ENCODE peak calls at places on chromosomes 5 and 9, in five cellular contexts. E is IMR-90, C is fibroblast of lung, D is HCT116, S is colonic mucosa. K is an unnamed sample.

GRCh38 chr5:93893050-93893449 is 151.7 kb upstream of the POU5F2 start:
- DNase-seq in C (no peak), S (no peak), E (no peak), D (no peak), K (no peak)

GRCh38 chr5:94807985-94808384 is 189.5 kb downstream of the SLF1 start:
- DNase-seq in C (no peak), E (no peak), S (no peak), D (no peak), K (no peak)

GRCh38 chr9:125484632-125485282 is 222.3 kb downstream of the MAPKAP1 start:
- DNase-seq in S (no peak), E (peak), D (no peak), C (peak), K (no peak)

GRCh38 chr5:97142521-97143254 is at the start of gene LIX1:
- DNase-seq in D (no peak), S (peak), E (peak), C (peak), K (peak)

GRCh38 chr5:173513521-173513991 is 102.9 kb downstream of the BOD1 start:
- DNase-seq in S (no peak), E (peak), C (peak), D (no peak), K (no peak)

GRCh38 chr5:92594031-92594430 is 987.0 kb downstream of the NR2F1-AS1 start:
- DNase-seq in D (no peak), E (no peak), C (no peak), S (no peak), K (no peak)

GRCh38 chr9:34992376-34992951 is 2.9 kb downstream of the DNAJB5 start:
- DNase-seq in E (peak), C (peak), D (peak), S (no peak), K (no peak)

GRCh38 chr9:36450110-36450732 is 50.2 kb upstream of the RNF38 start:
- DNase-seq in E (peak), C (peak), S (peak), D (peak), K (peak)

GRCh38 chr5:5581080-5581479 is 158.6 kb downstream of the ICE1 start:
- DNase-seq in C (no peak), S (no peak), D (no peak), E (no peak), K (no peak)

GRCh38 chr5:91038180-91038808 is 344.8 kb downstream of the ARRDC3 start:
- DNase-seq in C (no peak), D (no peak), E (no peak), S (no peak), K (no peak)

GRCh38 chr9:105046907-105047651 is 119.1 kb upstream of the ABCA1 start:
- DNase-seq in S (no peak), D (no peak), C (peak), E (no peak), K (no peak)

GRCh38 chr5:112109331-112109993 is 309.6 kb downstream of the EPB41L4A start:
- DNase-seq in C (peak), E (peak), D (peak), S (peak), K (no peak)

GRCh38 chr9:69674112-69674511 is 1.9 kb upstream of the APBA1 start:
- DNase-seq in S (no peak), D (peak), C (peak), E (no peak), K (no peak)

GRCh38 chr9:92724528-92725265 is 39.9 kb downstream of the BICD2 start:
- DNase-seq in S (peak), D (no peak), E (no peak), C (no peak), K (no peak)

GRCh38 chr5:179668404-179668803 is 12.4 kb downstream of the CBY3 start:
- DNase-seq in D (peak), C (peak), S (peak), E (peak), K (peak)

GRCh38 chr9:38130724-38131123 is 61.7 kb upstream of the SHB start:
- DNase-seq in D (no peak), S (no peak), C (no peak), E (no peak), K (no peak)

GRCh38 chr9:16543225-16543624 is 327.2 kb downstream of the BNC2 start:
- DNase-seq in C (no peak), E (no peak), S (no peak), D (no peak), K (no peak)

GRCh38 chr9:93209097-93209496 is 25.2 kb downstream of the WNK2 start:
- DNase-seq in S (peak), C (no peak), D (no peak), E (no peak), K (no peak)

GRCh38 chr5:77083088-77083487 is 4.0 kb downstream of the ZBED3 start:
- DNase-seq in S (no peak), E (no peak), D (no peak), C (no peak), K (no peak)

GRCh38 chr5:61784337-61784736 is 452.3 kb downstream of the ZSWIM6 start:
- DNase-seq in E (no peak), S (no peak), C (peak), D (no peak), K (no peak)

GRCh38 chr5:125290935-125291334 is 544.5 kb upstream of the ZNF608 start:
- DNase-seq in E (no peak), D (no peak), C (no peak), S (no peak), K (no peak)

GRCh38 chr5:177447611-177448243 is 1.1 kb downstream of the PRR7 start:
- DNase-seq in C (peak), S (peak), D (peak), E (peak), K (no peak)

GRCh38 chr9:114504341-114505186 is 709 bp downstream of the WHRN start:
- DNase-seq in D (peak), C (peak), S (peak), E (peak), K (no peak)

GRCh38 chr5:72353046-72353445 is 32.9 kb downstream of the PTCD2 start:
- DNase-seq in S (no peak), D (no peak), E (peak), C (peak), K (no peak)

GRCh38 chr5:96331210-96331609 is 101.8 kb downstream of the PCSK1 start:
- DNase-seq in S (no peak), E (no peak), D (no peak), C (peak), K (no peak)

GRCh38 chr9:2602704-2603116 is 18.9 kb upstream of the VLDLR start:
- DNase-seq in D (no peak), C (no peak), S (no peak), E (peak), K (no peak)

GRCh38 chr9:109751253-109751652 is 28.7 kb upstream of the PALM2AKAP2 start:
- DNase-seq in S (no peak), C (peak), D (no peak), E (peak), K (no peak)

GRCh38 chr9:109742759-109743388 is 37.1 kb upstream of the PALM2AKAP2 start:
- DNase-seq in D (no peak), C (peak), E (no peak), S (no peak), K (no peak)

GRCh38 chr9:109739760-109740159 is 40.2 kb upstream of the PALM2AKAP2 start:
- DNase-seq in E (no peak), D (no peak), S (no peak), C (no peak), K (no peak)

GRCh38 chr9:109745335-109746283 is 34.4 kb upstream of the PALM2AKAP2 start:
- DNase-seq in S (peak), E (peak), D (no peak), C (peak), K (no peak)
- H3K9ac ChIP-seq in S (no peak), E (no peak), D (no peak), C (no peak), K (no peak)

DNA sequence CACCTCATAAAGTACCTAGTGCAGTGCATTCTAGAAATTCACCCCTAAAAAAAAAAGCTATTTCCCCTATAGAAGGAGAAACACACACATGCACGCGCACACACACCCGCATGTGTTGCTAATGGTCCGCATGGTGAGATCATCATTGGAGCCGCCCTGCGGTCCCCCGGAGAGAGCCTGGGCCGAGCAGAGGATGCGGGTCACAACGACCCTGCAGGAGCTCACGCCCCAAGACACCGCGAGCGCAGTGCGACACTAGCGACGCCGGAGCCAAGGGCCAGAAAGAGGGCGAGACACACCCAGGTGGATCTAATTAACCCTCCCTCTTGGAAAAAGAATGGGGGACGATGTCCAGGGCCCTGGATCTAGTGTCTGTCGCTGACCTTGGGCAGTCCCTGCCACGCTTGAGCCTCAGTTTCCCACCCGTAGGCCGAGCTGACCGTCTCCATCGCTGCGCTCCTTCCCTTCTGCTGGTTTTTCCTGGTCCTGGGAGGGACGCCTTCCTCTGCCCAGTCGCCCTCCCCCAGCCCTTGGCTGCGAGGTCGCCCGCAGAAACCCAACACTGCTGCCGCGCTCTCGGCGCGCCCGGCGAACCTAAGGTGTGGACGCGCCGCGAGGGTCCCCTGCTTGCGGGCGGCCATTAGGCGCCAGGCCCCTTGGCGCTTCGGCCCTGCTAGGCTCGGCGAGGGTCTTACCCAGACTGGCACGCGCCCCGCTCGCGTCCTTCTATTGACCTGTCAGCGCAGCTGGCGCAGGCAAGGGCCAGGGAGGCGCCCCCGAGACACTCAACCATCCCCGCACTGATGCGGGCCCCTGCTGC is 47.6 kb upstream of the RNF20 start:
- DNase-seq in S (peak), E (peak), D (peak), C (peak), K (no peak)
- H3K9ac ChIP-seq in S (peak), E (peak), D (peak), C (peak), K (no peak)

DNA sequence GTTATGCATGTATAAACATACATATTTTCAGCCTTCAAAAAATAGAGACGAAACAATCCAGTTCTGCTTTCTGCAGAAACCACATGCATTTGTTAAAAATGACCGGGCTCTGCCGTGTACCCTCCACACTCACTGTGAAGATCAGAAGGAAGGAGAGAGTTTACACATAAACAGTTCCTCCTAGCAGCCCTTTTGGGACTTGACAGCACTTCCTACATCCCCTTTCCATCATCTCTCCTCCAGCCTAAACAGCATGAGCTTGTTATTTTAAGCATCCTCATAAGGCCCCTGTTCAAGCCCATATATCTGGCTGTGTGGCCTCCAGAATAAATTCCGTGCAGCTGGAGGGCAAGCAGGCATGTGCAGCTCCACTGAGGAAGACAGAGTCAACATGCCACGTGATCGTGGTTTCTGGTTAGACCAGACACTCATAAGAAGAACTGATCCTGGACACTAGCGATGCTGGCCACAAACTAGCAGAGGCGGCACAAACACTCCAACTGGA is 42.2 kb downstream of the NIPAL4 start:
- DNase-seq in C (peak), E (peak), S (no peak), D (no peak), K (peak)
- H3K9ac ChIP-seq in C (no peak), E (peak), S (peak), D (no peak), K (no peak)

DNA sequence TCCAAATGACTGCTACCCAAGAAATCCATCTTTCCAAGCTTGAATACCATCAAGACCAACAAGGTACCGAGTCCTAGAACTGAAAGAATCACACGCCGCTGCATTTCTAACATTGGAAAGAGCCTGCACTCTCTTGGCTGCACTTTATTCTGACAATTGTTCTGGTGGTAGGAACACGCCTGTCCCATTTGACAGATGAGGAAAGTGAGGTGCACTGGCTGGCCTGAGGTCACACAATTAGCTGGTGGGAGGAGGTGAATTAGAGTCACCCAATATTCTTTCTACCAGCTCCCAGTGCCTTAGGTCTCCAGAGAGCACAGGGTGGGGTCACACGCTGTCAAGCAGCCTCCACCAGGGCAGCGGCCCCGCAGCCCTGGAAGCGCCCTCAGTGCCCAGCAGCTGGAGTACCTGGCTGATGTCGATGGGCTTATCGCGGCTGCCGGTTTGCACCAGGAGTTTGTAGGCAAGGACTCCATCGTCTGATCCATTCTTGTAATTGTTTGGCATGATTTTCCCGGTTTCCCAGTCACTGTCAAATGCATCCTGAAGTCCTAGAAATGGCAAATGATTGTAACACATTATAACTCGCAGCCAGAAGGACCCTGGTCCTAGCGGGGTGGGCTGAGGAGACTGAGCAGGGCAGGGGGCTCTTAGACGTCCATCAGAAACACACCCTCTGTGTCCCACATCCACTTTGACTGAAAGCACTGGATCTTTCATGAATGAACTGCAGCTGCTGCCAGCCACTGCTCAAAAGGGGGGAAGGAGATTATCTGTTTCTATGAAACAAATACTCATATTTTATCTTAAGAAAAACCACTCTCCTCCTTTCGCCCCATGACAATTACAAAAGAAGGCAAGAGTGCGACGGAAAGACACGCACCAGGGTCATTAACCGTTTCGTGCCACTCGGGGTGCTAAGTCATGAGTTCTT is 55.1 kb downstream of the PTCH1 start:
- DNase-seq in E (no peak), S (no peak), C (no peak), D (no peak), K (no peak)
- H3K9ac ChIP-seq in E (peak), S (peak), C (no peak), D (no peak), K (no peak)

DNA sequence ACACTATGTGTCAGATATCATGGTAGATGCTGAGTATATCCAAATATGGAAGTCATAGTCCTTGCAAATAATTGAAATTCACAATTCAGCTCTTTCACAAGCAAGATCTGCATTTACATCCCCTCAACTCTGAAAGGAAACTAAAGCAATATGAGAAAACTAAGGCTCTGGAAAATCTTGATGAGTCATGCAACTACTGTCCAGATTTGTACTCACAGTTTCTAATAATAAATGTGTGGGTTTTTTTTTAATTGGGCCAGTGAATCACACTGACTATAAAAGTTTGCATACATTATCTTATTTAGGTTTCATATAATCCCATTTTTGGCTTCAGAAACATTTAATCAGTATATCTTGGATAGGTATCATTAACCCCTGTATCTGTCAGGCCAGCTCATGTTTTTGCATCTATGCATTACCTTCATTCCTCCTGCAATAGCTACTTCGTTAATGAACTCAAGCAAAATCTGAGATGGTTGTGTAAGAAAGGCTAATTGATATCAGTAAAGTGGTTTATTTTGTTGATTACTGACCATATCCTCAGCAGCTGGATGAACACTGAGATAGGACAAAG is 58.7 kb upstream of the PRR16 start:
- DNase-seq in S (no peak), C (peak), D (no peak), E (peak), K (no peak)
- H3K9ac ChIP-seq in S (no peak), C (no peak), D (no peak), E (no peak), K (no peak)